ENCODE peak calls at places on chromosomes 12 and 14, in five cellular contexts. P is astrocyte, F is AG04450, O is RWPE1, A is substantia nigra. H is an unnamed sample.

GRCh38 chr14:41825622-41826021 is 218.9 kb downstream of the LRFN5 start:
- DNase-seq in F (no peak), O (no peak), A (no peak), P (no peak), H (no peak)

GRCh38 chr14:72401632-72402428 is 469.6 kb downstream of the RGS6 start:
- DNase-seq in P (no peak), O (no peak), F (no peak), A (no peak), H (no peak)

GRCh38 chr12:48061943-48062719 is 43.7 kb downstream of the SENP1 start:
- DNase-seq in O (no peak), F (no peak), A (no peak), P (no peak), H (no peak)

GRCh38 chr12:124532331-124532750 is 35.1 kb downstream of the NCOR2 start:
- DNase-seq in A (no peak), F (no peak), O (no peak), P (no peak), H (no peak)

GRCh38 chr14:23123419-23123818 is 4.4 kb upstream of the CEBPE start:
- DNase-seq in A (no peak), F (no peak), P (no peak), O (peak), H (no peak)

GRCh38 chr12:105289114-105289904 is 41.2 kb upstream of the C12orf75 start:
- DNase-seq in P (peak), A (no peak), F (no peak), O (no peak), H (no peak)

GRCh38 chr14:52873694-52874093 is 77.2 kb downstream of the FERMT2 start:
- DNase-seq in A (no peak), O (peak), F (no peak), P (no peak), H (no peak)

GRCh38 chr14:81386379-81386778 is 13.7 kb downstream of the STON2 start:
- DNase-seq in O (no peak), F (no peak), P (no peak), A (no peak), H (no peak)

GRCh38 chr12:59407799-59408198 is 188.0 kb upstream of the SLC16A7 start:
- DNase-seq in F (no peak), A (no peak), O (no peak), P (no peak), H (no peak)

DNA sequence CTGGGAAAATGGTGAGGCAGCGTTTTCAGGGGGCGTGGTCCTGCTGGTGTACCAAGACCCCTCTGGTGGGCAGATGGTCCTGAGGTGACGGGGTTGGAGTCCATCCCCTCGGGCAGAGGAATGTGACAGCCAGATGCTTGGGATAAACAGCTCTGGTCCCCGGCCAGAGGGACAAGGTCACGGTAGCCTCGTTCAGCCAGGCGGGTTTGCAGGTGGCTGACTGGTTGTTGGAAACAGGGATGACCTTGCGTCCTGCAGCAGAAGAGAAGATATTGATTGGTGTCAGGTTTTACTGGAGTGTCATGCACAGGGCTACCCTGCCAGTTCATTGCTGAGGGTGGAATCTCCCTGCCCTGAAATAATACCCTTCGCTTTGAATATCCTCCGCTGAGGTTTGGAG is 43.3 kb downstream of the SLC24A4 start:
- DNase-seq in A (no peak), P (no peak), O (no peak), F (no peak), H (no peak)
- H3K27ac ChIP-seq in A (no peak), P (no peak), O (no peak), F (no peak), H (no peak)

GRCh38 chr12:2489266-2489665 is 305.5 kb upstream of the FKBP4 start:
- DNase-seq in P (no peak), F (no peak), A (no peak), O (no peak), H (no peak)
- H3K27ac ChIP-seq in P (no peak), F (no peak), A (no peak), O (no peak), H (no peak)

DNA sequence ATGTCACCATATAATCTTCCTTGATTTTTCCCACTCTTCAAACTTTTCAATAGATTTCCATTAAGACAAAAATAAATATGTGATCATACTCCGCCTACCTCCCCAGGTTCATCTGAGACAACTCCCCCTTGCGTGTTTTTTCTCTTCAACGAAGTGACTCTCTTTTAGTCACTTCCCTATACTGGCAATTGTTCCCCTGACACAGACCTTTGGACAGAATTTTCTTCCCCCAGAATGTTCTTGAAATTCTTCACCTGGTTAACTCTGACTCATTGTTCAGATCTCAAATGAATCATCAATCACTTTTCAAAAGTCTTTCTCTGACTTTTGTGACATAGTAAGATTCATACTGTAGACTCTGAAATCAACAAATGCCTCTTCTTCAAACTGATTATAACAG is 727.3 kb upstream of the LMO3 start:
- DNase-seq in P (no peak), F (no peak), A (no peak), O (peak), H (no peak)
- H3K27ac ChIP-seq in P (no peak), F (no peak), A (no peak), O (no peak), H (no peak)

DNA sequence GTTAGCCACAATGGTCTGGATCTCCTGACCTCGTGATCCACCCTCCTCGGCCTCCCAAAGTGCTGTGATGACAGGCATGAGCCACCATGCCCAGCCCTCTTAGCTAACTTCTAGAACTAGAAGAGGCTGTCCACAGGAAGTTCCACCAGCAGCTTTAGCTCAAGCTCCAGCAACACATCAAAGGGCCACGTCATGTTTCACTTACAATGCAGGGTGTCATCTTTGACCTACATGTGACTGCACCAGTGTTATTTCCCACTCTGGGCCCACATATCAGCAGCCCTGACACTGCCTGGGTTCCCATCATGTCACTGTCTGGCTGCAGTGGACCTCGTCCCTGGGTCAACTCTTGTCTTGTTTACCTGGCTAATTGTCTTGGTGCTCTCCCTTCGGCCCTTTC is 147.2 kb downstream of the GRIN2B start:
- DNase-seq in P (no peak), F (no peak), A (no peak), O (no peak), H (no peak)
- H3K27ac ChIP-seq in P (no peak), F (no peak), A (no peak), O (no peak), H (no peak)

GRCh38 chr12:107264667-107265066 is 171.3 kb upstream of the CRY1 start:
- DNase-seq in O (no peak), A (no peak), F (no peak), P (no peak), H (no peak)
- H3K27ac ChIP-seq in O (no peak), A (no peak), F (no peak), P (no peak), H (no peak)